ENCODE peak calls at places on chromosomes 3 and 15, in five cellular contexts. N, Y, D, E and G are unnamed samples.
A peak's percentile ranks its signal among the peaks of the same experiment; 100 is the strongest.

GRCh38 chr3:49706456-49707112 is 12.9 kb downstream of the AMIGO3 start:
- DNase-seq in N (no peak), Y (no peak), D (no peak), E (peak; percentile 49), G (peak; percentile 31)

GRCh38 chr15:46091860-46092450 is 457.1 kb downstream of the SQOR start:
- DNase-seq in N (peak; percentile 27), Y (no peak), D (no peak), E (no peak), G (no peak)

GRCh38 chr15:63362196-63362595 is 19.4 kb downstream of the CA12 start:
- DNase-seq in N (no peak), Y (no peak), D (no peak), E (no peak), G (no peak)

GRCh38 chr15:71804226-71804625 is 6.1 kb upstream of the NR2E3 start:
- DNase-seq in N (no peak), Y (no peak), D (no peak), E (no peak), G (no peak)

GRCh38 chr15:53246996-53247395 is 456.9 kb upstream of the ONECUT1 start:
- DNase-seq in N (no peak), Y (no peak), D (no peak), E (no peak), G (no peak)

GRCh38 chr3:48503406-48504050 is 446 bp downstream of the SHISA5 start:
- DNase-seq in N (no peak), Y (no peak), D (no peak), E (peak; percentile 72), G (no peak)

GRCh38 chr15:100983221-100983620 is 64.1 kb downstream of the LRRK1 start:
- DNase-seq in N (no peak), Y (no peak), D (no peak), E (no peak), G (no peak)

GRCh38 chr3:13706886-13707285 is 158.0 kb downstream of the FBLN2 start:
- DNase-seq in N (no peak), Y (no peak), D (no peak), E (no peak), G (no peak)

GRCh38 chr3:176789281-176789705 is 408.0 kb downstream of the TBL1XR1 start:
- DNase-seq in N (no peak), Y (no peak), D (no peak), E (no peak), G (no peak)

GRCh38 chr3:139935071-139935865 is at the start of gene CLSTN2:
- DNase-seq in N (peak; percentile 31), Y (no peak), D (no peak), E (peak; percentile 86), G (no peak)

GRCh38 chr3:140219923-140220452 is 285.0 kb downstream of the CLSTN2 start:
- DNase-seq in N (peak; percentile 3), Y (no peak), D (no peak), E (no peak), G (no peak)

GRCh38 chr3:32888739-32889138 is 62.7 kb upstream of the CCR4 start:
- DNase-seq in N (no peak), Y (no peak), D (no peak), E (no peak), G (no peak)

GRCh38 chr3:75341324-75342067 is 322.6 kb upstream of the FRG2C start:
- DNase-seq in N (no peak), Y (no peak), D (no peak), E (no peak), G (no peak)

GRCh38 chr3:100865442-100865841 is 127.8 kb downstream of the ABI3BP start:
- DNase-seq in N (no peak), Y (no peak), D (no peak), E (no peak), G (no peak)

GRCh38 chr3:157981819-157982218 is 124.4 kb downstream of the SHOX2 start:
- DNase-seq in N (peak; percentile 9), Y (no peak), D (no peak), E (no peak), G (no peak)

GRCh38 chr15:74988007-74988800 is 7.2 kb upstream of the SCAMP5 start:
- DNase-seq in N (peak; percentile 78), Y (no peak), D (no peak), E (no peak), G (peak; percentile 15)

GRCh38 chr3:197907196-197907595 is 42.8 kb upstream of the RPL35A start:
- DNase-seq in N (no peak), Y (no peak), D (no peak), E (no peak), G (no peak)

GRCh38 chr3:21158801-21159564 is 592.0 kb downstream of the ZNF385D start:
- DNase-seq in N (no peak), Y (no peak), D (no peak), E (no peak), G (no peak)

GRCh38 chr3:16362781-16363180 is 97.8 kb downstream of the OXNAD1 start:
- DNase-seq in N (no peak), Y (no peak), D (no peak), E (no peak), G (no peak)

GRCh38 chr3:195773956-195774537 is 37.7 kb downstream of the MUC4 start:
- DNase-seq in N (no peak), Y (no peak), D (no peak), E (no peak), G (no peak)

GRCh38 chr15:55267401-55268053 is 22.1 kb downstream of the RAB27A start:
- DNase-seq in N (no peak), Y (no peak), D (peak; percentile 64), E (peak; percentile 61), G (peak; percentile 77)

GRCh38 chr3:73110530-73110929 is 49.1 kb downstream of the EBLN2 start:
- DNase-seq in N (no peak), Y (no peak), D (no peak), E (no peak), G (no peak)

GRCh38 chr3:15269091-15269989 is 63.0 kb downstream of the SH3BP5 start:
- DNase-seq in N (peak; percentile 94), Y (peak; percentile 54), D (peak; percentile 77), E (peak; percentile 91), G (peak; percentile 80)

GRCh38 chr3:123706871-123707270 is 122.0 kb upstream of the HACD2 start:
- DNase-seq in N (no peak), Y (no peak), D (no peak), E (no peak), G (no peak)

GRCh38 chr15:58528197-58528870 is 96.5 kb downstream of the LIPC start:
- DNase-seq in N (peak; percentile 82), Y (no peak), D (no peak), E (no peak), G (no peak)

GRCh38 chr3:128537091-128537703 is 44.2 kb upstream of the GATA2 start:
- DNase-seq in N (peak; percentile 23), Y (no peak), D (no peak), E (no peak), G (no peak)

DNA sequence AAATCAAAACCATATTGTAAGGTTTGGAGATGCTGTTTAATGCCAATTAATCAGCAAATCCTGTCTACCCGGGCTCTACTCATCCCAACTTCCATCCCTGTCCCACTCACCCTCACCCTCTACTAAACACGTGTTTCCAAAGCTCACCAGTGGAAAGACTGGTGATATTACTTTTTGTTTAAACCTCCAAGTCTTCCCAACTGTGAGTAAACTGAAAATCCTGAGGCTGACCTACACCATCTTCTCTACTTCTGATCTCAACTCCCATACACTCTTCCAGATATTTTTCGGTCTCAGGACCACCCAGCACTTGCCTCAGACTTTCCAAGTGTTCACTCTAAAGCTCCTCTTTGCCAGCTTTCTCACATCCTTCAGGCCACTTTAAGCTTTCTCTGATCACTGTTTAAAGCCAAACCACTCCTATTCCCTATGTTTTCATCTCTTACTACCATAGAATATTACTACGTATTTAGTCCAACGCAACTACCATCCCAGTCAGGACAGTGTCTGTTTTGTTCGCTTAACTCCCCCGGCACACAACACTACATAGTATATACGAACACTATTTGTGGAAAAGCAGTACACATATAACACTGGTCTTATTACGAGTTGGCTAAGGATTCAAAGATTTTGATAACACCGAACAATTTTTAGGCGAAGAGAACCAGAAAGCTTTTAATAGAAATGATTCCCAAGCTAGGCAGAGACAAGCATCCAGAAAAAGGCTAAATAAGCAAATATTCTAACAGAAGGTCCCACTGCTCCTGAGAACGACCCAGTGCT is 684 bp downstream of the RPL4 start:
- DNase-seq in N (no peak), Y (no peak), D (no peak), E (no peak), G (no peak)
- H3K4me1 ChIP-seq in N (peaks cover 55% of the 10 kb centered on the region), Y (peaks cover 6% of the 10 kb centered on the region), D (peaks cover 32% of the 10 kb centered on the region), E (peaks cover 22% of the 10 kb centered on the region), G (peaks cover 35% of the 10 kb centered on the region)

DNA sequence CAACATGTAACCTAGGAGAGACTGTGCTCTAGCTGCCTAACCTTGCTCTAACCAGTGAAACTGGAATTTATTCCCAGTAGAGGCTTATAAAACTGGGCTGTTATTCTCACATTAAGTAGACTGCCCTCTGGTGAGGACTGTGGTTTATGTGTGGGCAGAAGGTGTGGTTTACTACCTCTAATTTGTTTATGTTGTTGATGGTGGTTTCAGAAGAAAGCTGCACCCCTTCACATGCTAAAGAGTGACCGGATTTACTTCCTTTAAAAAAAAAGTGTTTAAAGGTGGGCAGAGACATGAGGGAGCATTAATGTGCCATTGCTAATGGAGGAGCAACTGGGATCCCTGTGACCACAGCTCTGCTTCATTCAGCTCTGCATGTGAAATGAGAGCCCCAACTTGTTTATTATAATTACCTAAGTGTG is 273.2 kb downstream of the MECOM start:
- DNase-seq in N (no peak), Y (no peak), D (no peak), E (no peak), G (no peak)
- H3K27ac ChIP-seq in N (no peak overlapping the region), Y (peak overlapping the region; percentile 36), D (no peak overlapping the region), E (no peak overlapping the region), G (no peak overlapping the region)

GRCh38 chr3:71776543-71776942 is 8.4 kb downstream of the PROK2 start:
- DNase-seq in N (no peak), Y (no peak), D (no peak), E (no peak), G (no peak)

GRCh38 chr3:71779674-71780377 is 5.1 kb downstream of the PROK2 start:
- DNase-seq in N (no peak), Y (no peak), D (no peak), E (no peak), G (no peak)

GRCh38 chr3:71778353-71778752 is 6.6 kb downstream of the PROK2 start:
- DNase-seq in N (no peak), Y (no peak), D (no peak), E (no peak), G (no peak)

GRCh38 chr3:71784201-71784913 is 591 bp downstream of the PROK2 start:
- DNase-seq in N (no peak), Y (no peak), D (no peak), E (no peak), G (no peak)

GRCh38 chr3:71780430-71780829 is 4.5 kb downstream of the PROK2 start:
- DNase-seq in N (no peak), Y (no peak), D (no peak), E (no peak), G (no peak)
- H3K4me1 ChIP-seq in N (peaks cover 3% of the 10 kb centered on the region), Y (peaks cover 14% of the 10 kb centered on the region), D (peaks cover 11% of the 10 kb centered on the region), E (peaks cover 7% of the 10 kb centered on the region), G (peaks cover 22% of the 10 kb centered on the region)

DNA sequence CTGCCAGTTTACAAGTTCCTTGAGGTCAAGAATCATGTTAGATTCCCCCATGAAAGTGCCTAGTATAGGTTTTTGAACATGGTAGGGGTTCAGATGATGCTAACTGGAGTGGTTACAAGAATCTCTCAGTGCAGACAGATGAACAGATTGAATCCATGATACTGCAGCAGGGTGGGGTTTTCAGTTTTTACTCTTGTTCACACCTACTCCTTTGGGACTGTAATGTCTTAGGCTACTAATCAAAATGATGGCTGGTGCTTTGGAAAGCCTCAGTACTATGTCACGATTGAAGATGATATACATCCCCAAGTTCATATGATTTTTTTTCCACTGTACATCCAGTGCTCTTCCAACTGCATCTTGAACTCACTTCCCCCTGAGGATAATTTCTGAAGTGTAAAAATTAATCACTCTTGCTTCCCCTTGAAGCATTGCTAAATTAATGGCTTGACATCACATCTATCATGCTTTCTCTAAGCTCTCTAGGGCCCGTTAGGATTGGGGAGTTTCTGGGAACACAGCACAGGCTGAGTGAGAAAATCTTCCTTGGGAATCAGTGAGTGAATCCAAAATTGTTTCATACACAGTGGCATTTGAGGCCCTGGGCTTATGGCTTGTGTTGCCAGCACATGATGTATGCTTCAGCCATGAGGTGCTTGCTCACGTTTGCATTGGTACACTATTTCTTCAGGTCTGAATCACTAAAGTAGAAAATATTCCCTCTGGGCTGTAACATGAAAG is 115.0 kb upstream of the TPRG1 start:
- DNase-seq in N (no peak), Y (no peak), D (no peak), E (no peak), G (no peak)
- H3K27ac ChIP-seq in N (no peak overlapping the region), Y (no peak overlapping the region), D (no peak overlapping the region), E (no peak overlapping the region), G (no peak overlapping the region)